ENCODE peak calls at places on chromosomes 3 and 15, in seven cellular contexts. X is tibial nerve, B is fibroblast of pulmonary artery, I is ovary, D is choroid plexus epithelial cell, H is uterus, Z is cardiac muscle cell. W is an unnamed sample.

GRCh38 chr3:128054363-128054762 is 2.1 kb downstream of the SEC61A1 start:
- DNase-seq in B (peak; percentile 43), D (peak; percentile 41), H (no peak), I (no peak), Z (no peak), X (no peak), W (no peak)

GRCh38 chr15:99986297-99987118 is 253.3 kb upstream of the LYSMD4 start:
- DNase-seq in Z (no peak), I (no peak), D (peak; percentile 45), X (no peak), H (no peak), B (no peak), W (no peak)

GRCh38 chr15:40046721-40047412 is 7.9 kb upstream of the SRP14 start:
- DNase-seq in X (no peak), H (no peak), Z (no peak), D (peak; percentile 75), B (peak; percentile 74), I (no peak), W (no peak)

GRCh38 chr3:5122741-5123706 is 932 bp downstream of the ARL8B start:
- DNase-seq in X (peak; percentile 50), H (peak; percentile 25), B (peak; percentile 82), D (peak; percentile 86), Z (peak; percentile 66), I (peak; percentile 41), W (peak; percentile 32)

GRCh38 chr15:58980351-58980939 is 7.0 kb upstream of the RNF111 start:
- DNase-seq in X (no peak), I (no peak), H (no peak), B (peak; percentile 70), D (peak; percentile 69), Z (peak; percentile 27), W (no peak)

GRCh38 chr3:142022381-142022780 is 127.0 kb downstream of the TFDP2 start:
- DNase-seq in I (no peak), X (no peak), Z (no peak), B (peak; percentile 7), D (peak; percentile 63), H (no peak), W (no peak)

GRCh38 chr3:39277893-39278615 is 1.8 kb downstream of the CX3CR1 start:
- DNase-seq in H (no peak), Z (no peak), I (no peak), D (no peak), X (no peak), B (no peak), W (no peak)

GRCh38 chr3:108588616-108589015 is 622 bp downstream of the CIP2A start:
- DNase-seq in D (peak; percentile 37), B (no peak), Z (no peak), I (no peak), X (no peak), H (no peak), W (no peak)

GRCh38 chr3:44762170-44762677 is 630 bp downstream of the KIF15 start:
- DNase-seq in H (no peak), Z (no peak), D (peak; percentile 20), X (no peak), B (peak; percentile 13), I (no peak), W (no peak)

GRCh38 chr3:41991399-41991798 is 29.5 kb upstream of the ULK4 start:
- DNase-seq in H (no peak), X (no peak), B (no peak), Z (no peak), I (no peak), D (no peak), W (no peak)

GRCh38 chr15:69744421-69745162 is 292.0 kb downstream of the RPLP1 start:
- DNase-seq in X (no peak), B (no peak), H (no peak), I (no peak), D (no peak), Z (no peak), W (no peak)

GRCh38 chr3:170848294-170848917 is 21.6 kb downstream of the RPL22L1 start:
- DNase-seq in Z (no peak), D (peak; percentile 57), B (peak; percentile 55), X (no peak), I (no peak), H (no peak), W (no peak)

GRCh38 chr3:115657168-115657567 is 33.9 kb downstream of the GAP43 start:
- DNase-seq in X (no peak), H (no peak), B (no peak), Z (no peak), I (no peak), D (no peak), W (no peak)

GRCh38 chr3:56053727-56054126 is 414.5 kb downstream of the ERC2 start:
- DNase-seq in X (no peak), H (no peak), Z (no peak), B (no peak), I (no peak), D (no peak), W (no peak)

GRCh38 chr3:72444642-72445223 is 403.5 kb downstream of the SHQ1 start:
- DNase-seq in Z (no peak), D (peak; percentile 53), H (no peak), I (no peak), B (no peak), X (no peak), W (no peak)

GRCh38 chr3:72448375-72448823 is 399.8 kb downstream of the SHQ1 start:
- DNase-seq in X (no peak), H (peak; percentile 20), D (no peak), I (peak; percentile 50), B (no peak), Z (no peak), W (no peak)

GRCh38 chr3:72447059-72447946 is 400.9 kb downstream of the SHQ1 start:
- DNase-seq in H (peak; percentile 88), Z (peak; percentile 96), B (peak; percentile 91), X (peak; percentile 84), I (peak; percentile 95), D (peak; percentile 91), W (peak; percentile 95)

GRCh38 chr3:72445827-72446405 is 402.3 kb downstream of the SHQ1 start:
- DNase-seq in B (no peak), H (no peak), X (no peak), D (peak; percentile 15), I (no peak), Z (no peak), W (no peak)

GRCh38 chr3:72446406-72447058 is 401.7 kb downstream of the SHQ1 start:
- DNase-seq in Z (peak; percentile 46), D (peak; percentile 31), I (no peak), B (peak; percentile 49), H (no peak), X (peak; percentile 39), W (no peak)
- TF ChIP-seq CTCF in Z (no peak), D (no peak), I (no peak), B (no peak), H (no peak), X (no peak), W (peak; percentile 17)

DNA sequence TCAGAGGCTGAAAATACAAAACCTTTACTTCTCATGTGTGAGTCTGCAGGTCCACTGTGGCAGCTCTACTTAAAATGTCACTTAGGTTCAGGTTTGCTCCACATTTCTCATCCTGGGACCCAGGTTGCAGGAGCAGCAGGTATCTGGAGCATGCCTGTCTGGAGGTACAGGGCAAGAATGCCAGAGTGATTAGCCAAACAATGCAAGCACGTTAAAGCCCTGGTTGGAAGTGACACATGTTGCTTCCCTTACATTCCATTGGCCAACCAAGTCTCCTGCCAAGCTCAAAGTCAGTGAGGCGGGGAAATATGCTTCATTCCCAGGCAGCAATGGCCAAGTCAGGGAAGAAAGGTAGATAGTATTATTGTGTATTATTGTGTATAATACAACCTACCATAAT is 76.8 kb upstream of the ARL6 start:
- DNase-seq in B (no peak), H (no peak), D (no peak), X (no peak), Z (no peak), I (no peak), W (no peak)
- TF ChIP-seq CTCF in B (no peak), H (no peak), D (no peak), X (no peak), Z (no peak), I (no peak), W (no peak)

GRCh38 chr3:52056521-52056967 is at the start of gene DUSP7:
- DNase-seq in Z (peak; percentile 88), X (peak; percentile 38), D (peak; percentile 62), B (peak; percentile 59), H (peak; percentile 52), I (peak; percentile 75), W (peak; percentile 77)

GRCh38 chr3:52054689-52055511 is 1.5 kb downstream of the DUSP7 start:
- DNase-seq in Z (peak; percentile 45), X (no peak), D (no peak), B (no peak), H (no peak), I (peak; percentile 61), W (peak; percentile 28)

GRCh38 chr3:52056968-52057805 is 816 bp upstream of the DUSP7 start:
- DNase-seq in Z (peak; percentile 99), B (peak; percentile 99), X (peak; percentile 98), I (peak; percentile 100), D (peak; percentile 99), H (peak; percentile 99), W (peak; percentile 100)

GRCh38 chr3:52057806-52058099 is 1.4 kb upstream of the DUSP7 start:
- DNase-seq in H (no peak), D (no peak), X (no peak), I (no peak), B (no peak), Z (no peak), W (no peak)

GRCh38 chr3:52055537-52056351 is 627 bp downstream of the DUSP7 start:
- DNase-seq in Z (peak; percentile 80), H (no peak), B (peak; percentile 62), X (no peak), D (peak; percentile 57), I (peak; percentile 54), W (peak; percentile 36)
- TF ChIP-seq CTCF in Z (peak; percentile 10), H (peak; percentile 26), B (peak; percentile 9), X (peak; percentile 39), D (peak; percentile 18), I (no peak), W (no peak)

GRCh38 chr15:94042163-94042954 is 189.0 kb upstream of the MCTP2 start:
- DNase-seq in D (peak; percentile 50), X (no peak), B (peak; percentile 71), H (no peak), I (no peak), Z (no peak), W (no peak)

GRCh38 chr15:94041731-94042130 is 189.6 kb upstream of the MCTP2 start:
- DNase-seq in X (no peak), I (no peak), B (no peak), H (no peak), Z (no peak), D (no peak), W (no peak)

GRCh38 chr15:94036156-94036555 is 195.2 kb upstream of the MCTP2 start:
- DNase-seq in X (no peak), D (no peak), B (no peak), I (no peak), H (no peak), Z (no peak), W (no peak)

DNA sequence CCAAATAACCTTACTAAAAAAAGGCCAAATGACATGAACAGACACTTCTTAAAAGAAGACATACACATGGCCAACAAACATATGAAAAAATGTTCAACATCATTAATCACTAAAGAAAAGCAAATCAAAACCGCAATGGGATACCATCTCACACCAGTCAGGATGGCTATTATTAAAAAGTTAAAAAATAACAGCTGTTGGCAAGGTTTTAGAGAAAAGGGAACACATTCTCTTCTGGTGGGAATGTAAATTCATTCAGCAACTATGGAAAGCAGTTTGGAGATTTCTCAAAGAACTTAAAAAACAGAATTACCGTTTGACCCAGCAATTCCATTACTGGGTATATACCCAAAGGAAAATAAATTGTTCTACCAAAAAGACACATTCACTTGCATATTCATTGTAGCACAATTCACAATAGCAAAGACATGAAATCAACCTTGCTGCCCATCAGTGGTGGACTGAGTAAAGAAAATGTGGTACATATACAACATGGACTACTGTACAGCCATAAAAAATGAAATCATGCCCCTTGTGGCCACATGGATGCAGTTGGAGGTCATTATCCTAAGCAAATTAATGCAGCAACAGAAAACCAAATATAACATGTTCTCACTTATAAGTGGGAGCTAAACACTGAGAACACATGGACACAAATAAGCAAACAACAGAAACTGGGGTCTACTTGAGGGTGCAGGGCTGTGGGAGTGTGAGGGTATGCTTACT is 190.7 kb upstream of the MCTP2 start:
- DNase-seq in B (no peak), I (no peak), X (no peak), Z (no peak), D (no peak), H (no peak), W (no peak)
- TF ChIP-seq CTCF in B (no peak), I (no peak), X (no peak), Z (no peak), D (no peak), H (no peak), W (no peak)